ENCODE peak calls at places on chromosomes 4 and X, in five cellular contexts. F is HFF-Myc; T is choroid plexus epithelial cell; H is lung; B is CD8-positive, alpha-beta memory T cell. O is an unnamed sample.

GRCh38 chr4:116357758-116358157 is 727.6 kb downstream of the TRAM1L1 start:
- DNase-seq in F (no peak), T (peak; percentile 4), H (no peak), B (no peak), O (peak; percentile 42)

GRCh38 chrX:153478746-153479145 is 8.4 kb upstream of the HAUS7 start:
- DNase-seq in F (no peak), T (no peak), H (no peak), B (no peak), O (no peak)

GRCh38 chr4:5751918-5752802 is 41.2 kb downstream of the EVC start:
- DNase-seq in F (peak; percentile 42), T (peak; percentile 51), H (no peak), B (no peak), O (no peak)

GRCh38 chr4:82785248-82786003 is 13.2 kb downstream of the SCD5 start:
- DNase-seq in F (peak; percentile 74), T (peak; percentile 81), H (no peak), B (no peak), O (no peak)

GRCh38 chr4:81220269-81220668 is 5.2 kb upstream of the PRKG2 start:
- DNase-seq in F (no peak), T (no peak), H (no peak), B (no peak), O (no peak)

GRCh38 chr4:186104895-186105720 is 604 bp downstream of the FAM149A start:
- DNase-seq in F (no peak), T (peak; percentile 5), H (no peak), B (peak; percentile 9), O (no peak)

GRCh38 chrX:14865201-14865600 is 7.7 kb downstream of the FANCB start:
- DNase-seq in F (no peak), T (peak; percentile 55), H (no peak), B (no peak), O (no peak)

GRCh38 chrX:95764972-95765451 is 919.6 kb upstream of the DIAPH2 start:
- DNase-seq in F (no peak), T (peak; percentile 56), H (peak; percentile 30), B (no peak), O (peak; percentile 15)

GRCh38 chr4:133581971-133582619 is 433.0 kb downstream of the PCDH10 start:
- DNase-seq in F (no peak), T (peak; percentile 54), H (no peak), B (no peak), O (no peak)

GRCh38 chrX:3811331-3812311 is 98.2 kb upstream of the PRKX start:
- DNase-seq in F (no peak), T (peak; percentile 69), H (no peak), B (peak; percentile 53), O (peak; percentile 42)

GRCh38 chr4:147492301-147492700 is 11.4 kb downstream of the EDNRA start:
- DNase-seq in F (no peak), T (peak; percentile 58), H (no peak), B (no peak), O (no peak)

GRCh38 chr4:141705747-141706377 is 69.5 kb downstream of the IL15 start:
- DNase-seq in F (no peak), T (no peak), H (no peak), B (no peak), O (no peak)

GRCh38 chr4:4941741-4942140 is 77.5 kb downstream of the CYTL1 start:
- DNase-seq in F (no peak), T (no peak), H (no peak), B (no peak), O (no peak)

GRCh38 chr4:95510145-95510544 is 38.6 kb downstream of the UNC5C start:
- DNase-seq in F (no peak), T (peak; percentile 57), H (no peak), B (no peak), O (peak; percentile 16)

GRCh38 chr4:156006192-156006591 is 52.5 kb upstream of the CTSO start:
- DNase-seq in F (no peak), T (no peak), H (no peak), B (no peak), O (no peak)

GRCh38 chrX:2841511-2841910 is 12.8 kb downstream of the GYG2 start:
- DNase-seq in F (no peak), T (peak; percentile 85), H (no peak), B (no peak), O (no peak)

GRCh38 chr4:81472249-81473085 is 760 bp upstream of the RASGEF1B start:
- DNase-seq in F (no peak), T (peak; percentile 63), H (peak; percentile 42), B (no peak), O (peak; percentile 63)

GRCh38 chr4:91924625-91925024 is 379.1 kb upstream of the GRID2 start:
- DNase-seq in F (no peak), T (no peak), H (no peak), B (no peak), O (no peak)

GRCh38 chr4:113052379-113052951 is 3.0 kb downstream of the ANK2 start:
- DNase-seq in F (no peak), T (peak; percentile 17), H (no peak), B (no peak), O (peak; percentile 67)

GRCh38 chr4:138537739-138538138 is 295.6 kb upstream of the SLC7A11 start:
- DNase-seq in F (no peak), T (no peak), H (no peak), B (no peak), O (no peak)

GRCh38 chr4:78720994-78721677 is 55.0 kb upstream of the BMP2K start:
- DNase-seq in F (no peak), T (no peak), H (peak; percentile 32), B (peak; percentile 12), O (no peak)

GRCh38 chr4:4607336-4608213 is 65.7 kb upstream of the STX18 start:
- DNase-seq in F (no peak), T (no peak), H (no peak), B (no peak), O (no peak)

GRCh38 chr4:70915048-70915815 is 13.1 kb downstream of the MOB1B start:
- DNase-seq in F (no peak), T (peak; percentile 46), H (no peak), B (no peak), O (no peak)

GRCh38 chr4:113469023-113469390 is 292.5 kb downstream of the CAMK2D start:
- DNase-seq in F (no peak), T (peak; percentile 56), H (no peak), B (no peak), O (no peak)

GRCh38 chr4:29970626-29971025 is 749.5 kb upstream of the PCDH7 start:
- DNase-seq in F (no peak), T (no peak), H (no peak), B (no peak), O (no peak)

GRCh38 chrX:123859409-123859827 is 435 bp upstream of the XIAP start:
- DNase-seq in F (no peak), T (no peak), H (no peak), B (no peak), O (peak; percentile 34)

GRCh38 chr4:22514431-22514830 is 1.4 kb downstream of the ADGRA3 start:
- DNase-seq in F (no peak), T (peak; percentile 36), H (no peak), B (no peak), O (no peak)

GRCh38 chrX:131827935-131828334 is 195.2 kb upstream of the STK26 start:
- DNase-seq in F (no peak), T (peak; percentile 34), H (no peak), B (peak; percentile 53), O (peak; percentile 25)

GRCh38 chrX:53716328-53717088 is 30.0 kb upstream of the HUWE1 start:
- DNase-seq in F (peak; percentile 25), T (peak; percentile 20), H (no peak), B (peak; percentile 57), O (peak; percentile 87)

GRCh38 chr4:169791064-169791463 is 33.3 kb upstream of the HPF1 start:
- DNase-seq in F (no peak), T (no peak), H (no peak), B (no peak), O (no peak)
- H3K4me3 ChIP-seq in F (no peak overlapping the region), T (no peak overlapping the region), H (no peak overlapping the region), B (no peak overlapping the region), O (no peak overlapping the region)

GRCh38 chrX:135295238-135295943 is 13.9 kb upstream of the ETDC start:
- DNase-seq in F (no peak), T (peak; percentile 60), H (peak; percentile 33), B (peak; percentile 49), O (no peak)

GRCh38 chrX:135295944-135296305 is 13.4 kb upstream of the ETDC start:
- DNase-seq in F (no peak), T (no peak), H (no peak), B (no peak), O (no peak)
- H3K4me3 ChIP-seq in F (no peak overlapping the region), T (peak overlapping the region; percentile 53), H (no peak overlapping the region), B (peak overlapping the region; percentile 86), O (no peak overlapping the region)

DNA sequence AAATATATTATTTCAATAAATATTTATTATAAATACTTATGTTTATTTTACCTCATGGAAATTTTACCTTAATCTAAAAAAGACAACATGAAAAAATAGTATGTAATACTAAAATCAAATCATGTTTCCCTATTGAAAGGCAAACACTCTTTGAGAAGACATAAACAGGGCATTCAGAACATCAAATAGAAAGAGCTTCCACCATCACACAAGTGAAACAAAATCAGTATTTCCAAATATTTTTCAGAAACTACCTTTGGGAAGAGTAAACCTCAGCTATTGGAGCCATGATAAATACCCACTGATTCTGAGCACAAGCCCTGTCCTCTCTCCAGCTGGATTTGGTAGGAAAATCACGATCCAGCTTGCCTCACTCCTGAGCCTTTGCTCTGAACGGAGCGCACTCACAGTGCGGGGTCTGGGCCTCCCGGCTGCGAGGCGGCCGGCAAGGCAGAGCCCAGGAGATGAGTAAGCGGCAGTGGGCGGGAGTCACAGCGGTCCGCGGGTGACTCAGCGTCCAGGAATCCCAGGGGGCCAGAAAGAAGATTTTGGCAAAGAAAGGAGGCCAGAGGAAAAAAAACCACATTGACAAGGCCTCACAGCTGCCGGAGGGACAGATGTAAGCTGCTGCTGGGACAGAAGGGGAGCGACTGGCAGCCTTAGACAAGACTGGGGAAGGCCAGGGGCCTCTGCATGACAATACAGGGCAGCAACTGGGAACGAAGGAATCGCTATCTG is 14.7 kb upstream of the ANXA5 start:
- DNase-seq in F (peak; percentile 85), T (peak; percentile 97), H (peak; percentile 73), B (no peak), O (no peak)
- H3K4me3 ChIP-seq in F (peak overlapping the region; percentile 9), T (peak overlapping the region; percentile 32), H (no peak overlapping the region), B (no peak overlapping the region), O (no peak overlapping the region)

GRCh38 chrX:112011376-112011775 is 71.2 kb downstream of the TRPC5 start:
- DNase-seq in F (no peak), T (no peak), H (no peak), B (no peak), O (no peak)

GRCh38 chrX:112008724-112009123 is 73.9 kb downstream of the TRPC5 start:
- DNase-seq in F (no peak), T (no peak), H (no peak), B (no peak), O (no peak)
- H3K4me3 ChIP-seq in F (no peak overlapping the region), T (no peak overlapping the region), H (no peak overlapping the region), B (no peak overlapping the region), O (no peak overlapping the region)

GRCh38 chr4:168836482-168836881 is 173.6 kb downstream of the CBR4 start:
- DNase-seq in F (no peak), T (no peak), H (no peak), B (no peak), O (no peak)
- H3K4me3 ChIP-seq in F (no peak overlapping the region), T (no peak overlapping the region), H (no peak overlapping the region), B (no peak overlapping the region), O (no peak overlapping the region)

O was measured in Jurkat, Clone E6-1.